ENCODE peak calls at places on chromosomes 11 and 22, in five cellular contexts. C is Panc1, E is AG09309, R is brain pericyte, P is T-cell. U is an unnamed sample.

GRCh38 chr11:75400110-75400865 is 970 bp downstream of the RPS3 start:
- DNase-seq in R (no peak), E (no peak), C (no peak), P (no peak), U (no peak)

GRCh38 chr11:122679441-122679840 is 23.9 kb downstream of the UBASH3B start:
- DNase-seq in E (no peak), C (no peak), P (no peak), R (no peak), U (no peak)

GRCh38 chr11:46210133-46210636 is 67.3 kb upstream of the CREB3L1 start:
- DNase-seq in P (no peak), E (peak; percentile 62), R (no peak), C (peak; percentile 20), U (no peak)

GRCh38 chr22:39967996-39968968 is 8.1 kb downstream of the TMA7B start:
- DNase-seq in P (no peak), R (no peak), E (no peak), C (no peak), U (no peak)

GRCh38 chr11:65503923-65504670 is 5.3 kb downstream of the MALAT1 start:
- DNase-seq in C (peak; percentile 74), E (no peak), R (no peak), P (no peak), U (no peak)

GRCh38 chr11:17992916-17993315 is 19.9 kb downstream of the SERGEF start:
- DNase-seq in P (no peak), R (no peak), C (no peak), E (no peak), U (no peak)

GRCh38 chr11:121249039-121249663 is 43.4 kb upstream of the SC5D start:
- DNase-seq in C (peak; percentile 17), E (no peak), P (no peak), R (no peak), U (no peak)

GRCh38 chr11:73431431-73431830 is 55.2 kb downstream of the RELT start:
- DNase-seq in C (no peak), R (no peak), P (no peak), E (no peak), U (no peak)

GRCh38 chr11:88301478-88302140 is 35.9 kb downstream of the CTSC start:
- DNase-seq in E (peak; percentile 66), P (no peak), R (no peak), C (no peak), U (no peak)

GRCh38 chr11:19747634-19748280 is 35.1 kb downstream of the NAV2 start:
- DNase-seq in P (no peak), E (no peak), R (no peak), C (no peak), U (no peak)

U was measured in T-helper 9 cell.